ENCODE peak calls at places on chromosomes 11 and 22, in nine cellular contexts. U is cardiac muscle cell, Q is neural progenitor cell, B is endothelial cell, X is heart right ventricle, L is cardiac fibroblast, V is neural crest cell, I is mammary epithelial cell, S is BE2C. P is an unnamed sample.

GRCh38 chr11:340539-341512 is 20.2 kb upstream of the IFITM3 start:
- DNase-seq in Q (no peak), I (no peak), L (no peak), U (no peak), B (no peak), S (no peak), V (no peak), X (no peak), P (no peak)

GRCh38 chr11:124256076-124256475 is at the start of gene OR8G5:
- DNase-seq in Q (no peak), U (no peak), X (no peak), B (no peak), S (no peak), L (no peak), V (no peak), I (no peak), P (no peak)

GRCh38 chr11:32231909-32232493 is 141.1 kb downstream of the RCN1 start:
- DNase-seq in U (peak; percentile 54), S (peak; percentile 27), B (peak; percentile 62), L (peak; percentile 50), V (peak; percentile 18), I (peak; percentile 12), X (no peak), Q (peak; percentile 70), P (peak; percentile 56)

GRCh38 chr22:28911279-28911640 is 27.9 kb downstream of the ZNRF3 start:
- DNase-seq in S (no peak), V (no peak), L (no peak), Q (no peak), U (no peak), X (no peak), B (no peak), I (no peak), P (no peak)

GRCh38 chr22:17472886-17473285 is 90.4 kb upstream of the SLC25A18 start:
- DNase-seq in V (no peak), B (peak; percentile 7), X (no peak), U (peak; percentile 7), L (no peak), S (no peak), I (no peak), Q (peak; percentile 86), P (peak; percentile 25)

GRCh38 chr11:46127150-46127638 is 5.9 kb upstream of the PHF21A start:
- DNase-seq in U (peak; percentile 85), V (no peak), L (peak; percentile 85), X (no peak), S (peak; percentile 9), I (peak; percentile 73), B (no peak), Q (peak; percentile 23), P (no peak)

GRCh38 chr11:112958670-112959069 is 2.5 kb upstream of the NCAM1 start:
- DNase-seq in I (peak; percentile 21), X (no peak), B (no peak), U (peak; percentile 66), S (no peak), L (peak; percentile 15), Q (no peak), V (no peak), P (no peak)

GRCh38 chr11:63841554-63841953 is 2.6 kb downstream of the MARK2 start:
- DNase-seq in I (peak; percentile 71), X (no peak), U (peak; percentile 28), S (no peak), L (peak; percentile 36), Q (peak; percentile 62), V (no peak), B (no peak), P (no peak)

GRCh38 chr22:43740587-43741270 is 71.4 kb downstream of the EFCAB6 start:
- DNase-seq in S (no peak), L (no peak), X (no peak), U (no peak), V (no peak), Q (no peak), I (no peak), B (no peak), P (no peak)

GRCh38 chr22:43743929-43744643 is 68.0 kb downstream of the EFCAB6 start:
- DNase-seq in Q (no peak), U (no peak), X (no peak), V (no peak), B (no peak), L (no peak), S (no peak), I (no peak), P (no peak)

GRCh38 chr22:43745783-43746356 is 66.2 kb downstream of the EFCAB6 start:
- DNase-seq in V (no peak), B (no peak), X (no peak), I (no peak), S (no peak), Q (no peak), U (no peak), L (no peak), P (no peak)

GRCh38 chr22:43742551-43742950 is 69.6 kb downstream of the EFCAB6 start:
- DNase-seq in L (no peak), X (no peak), V (no peak), U (no peak), S (no peak), B (no peak), I (no peak), Q (no peak), P (no peak)

GRCh38 chr22:43743131-43743530 is 69.0 kb downstream of the EFCAB6 start:
- DNase-seq in Q (peak; percentile 66), U (no peak), B (peak; percentile 70), X (no peak), V (no peak), S (peak; percentile 27), I (no peak), L (no peak), P (peak; percentile 51)
- TF ChIP-seq CTCF in Q (peak; percentile 74), U (peak; percentile 11), B (peak; percentile 50), X (no peak), V (no peak), S (peak; percentile 38), I (peak; percentile 27), L (no peak), P (no peak)

GRCh38 chr22:32000171-32000570 is 42.9 kb upstream of the SLC5A1 start:
- DNase-seq in X (no peak), U (no peak), S (no peak), I (no peak), Q (no peak), L (no peak), V (no peak), B (no peak), P (no peak)

GRCh38 chr22:31998784-31999435 is 44.2 kb upstream of the SLC5A1 start:
- DNase-seq in L (no peak), X (no peak), S (no peak), Q (no peak), V (no peak), U (no peak), I (no peak), B (no peak), P (no peak)

GRCh38 chr22:31995807-31996206 is 47.3 kb upstream of the SLC5A1 start:
- DNase-seq in Q (no peak), V (no peak), B (no peak), S (no peak), U (no peak), X (no peak), L (no peak), I (peak; percentile 31), P (no peak)

GRCh38 chr22:31995046-31995445 is 48.0 kb upstream of the SLC5A1 start:
- DNase-seq in X (no peak), B (no peak), U (no peak), V (no peak), L (no peak), S (no peak), Q (peak; percentile 18), I (no peak), P (no peak)
- TF ChIP-seq CTCF in X (no peak), B (peak; percentile 59), U (peak; percentile 13), V (peak; percentile 50), L (peak; percentile 13), S (peak; percentile 35), Q (peak; percentile 49), I (peak; percentile 23), P (peak; percentile 41)

GRCh38 chr11:79157738-79158137 is 283.1 kb downstream of the TENM4 start:
- DNase-seq in V (no peak), X (no peak), L (no peak), S (no peak), Q (no peak), U (no peak), B (no peak), I (peak; percentile 57), P (no peak)

GRCh38 chr11:79156031-79156430 is 284.8 kb downstream of the TENM4 start:
- DNase-seq in S (no peak), B (no peak), L (no peak), Q (no peak), V (no peak), U (no peak), I (peak; percentile 88), X (no peak), P (no peak)

GRCh38 chr11:79159657-79160450 is 281.0 kb downstream of the TENM4 start:
- DNase-seq in U (peak; percentile 19), X (no peak), B (no peak), L (no peak), I (no peak), S (no peak), Q (no peak), V (no peak), P (no peak)

GRCh38 chr11:79165908-79166307 is 274.9 kb downstream of the TENM4 start:
- DNase-seq in L (no peak), Q (no peak), B (no peak), U (no peak), X (no peak), S (no peak), I (peak; percentile 67), V (no peak), P (no peak)

GRCh38 chr11:79160786-79161403 is 279.9 kb downstream of the TENM4 start:
- DNase-seq in X (no peak), U (peak; percentile 71), I (peak; percentile 60), V (no peak), Q (peak; percentile 46), L (peak; percentile 53), B (no peak), S (no peak), P (no peak)
- TF ChIP-seq CTCF in X (no peak), U (peak; percentile 78), I (no peak), V (peak; percentile 64), Q (peak; percentile 64), L (peak; percentile 55), B (no peak), S (no peak), P (no peak)

GRCh38 chr11:102798012-102798746 is at the start of gene MMP1:
- DNase-seq in L (peak; percentile 62), V (no peak), B (no peak), S (no peak), Q (no peak), X (no peak), U (peak; percentile 28), I (peak; percentile 86), P (no peak)

GRCh38 chr11:102792604-102793003 is 5.4 kb downstream of the MMP1 start:
- DNase-seq in Q (no peak), B (no peak), X (no peak), L (no peak), S (no peak), U (no peak), V (no peak), I (no peak), P (no peak)

GRCh38 chr11:102791271-102792036 is 6.5 kb downstream of the MMP1 start:
- DNase-seq in Q (no peak), B (no peak), V (no peak), U (no peak), L (no peak), S (no peak), X (no peak), I (peak; percentile 34), P (no peak)

GRCh38 chr11:102793677-102794290 is 4.2 kb downstream of the MMP1 start:
- DNase-seq in V (no peak), Q (no peak), X (no peak), U (no peak), I (no peak), B (no peak), L (no peak), S (no peak), P (no peak)

DNA sequence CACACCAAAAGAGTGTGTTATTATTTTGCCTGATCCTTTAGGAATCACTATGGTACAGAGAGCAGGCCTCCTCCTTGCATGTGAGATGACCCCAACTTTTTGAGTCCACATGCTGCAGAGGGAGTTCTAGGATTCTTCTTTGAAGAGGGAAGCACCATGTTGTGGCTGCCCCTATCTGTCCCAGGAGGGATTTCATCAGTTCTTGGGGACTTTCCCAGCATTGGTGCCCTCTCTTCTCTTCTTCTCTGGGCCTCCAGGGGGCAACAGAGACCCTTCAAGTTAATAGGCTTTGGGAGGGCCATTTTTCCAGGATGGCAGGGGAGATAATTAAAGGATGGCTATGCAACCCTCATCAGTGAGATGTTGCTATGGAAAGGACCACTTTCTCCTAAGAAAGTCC is 3.6 kb downstream of the MMP1 start:
- DNase-seq in L (peak; percentile 63), Q (peak; percentile 65), S (peak; percentile 35), U (peak; percentile 30), I (peak; percentile 30), X (no peak), V (no peak), B (peak; percentile 51), P (no peak)
- TF ChIP-seq CTCF in L (peak; percentile 61), Q (peak; percentile 61), S (peak; percentile 63), U (peak; percentile 44), I (peak; percentile 37), X (no peak), V (peak; percentile 48), B (peak; percentile 39), P (peak; percentile 49)

P was measured in glutamatergic neuron.